ENCODE peak calls at places on chromosomes 1 and 21, in seven cellular contexts. C is foreskin keratinocyte; S is lung; F is HepG2; B is CD8-positive, alpha-beta T cell; Y is psoas muscle; D is neural progenitor cell. K is an unnamed sample.

GRCh38 chr1:19251305-19252196 is at the start of the genes EMC1 and MRTO4:
- DNase-seq in C (peak; percentile 67), S (peak; percentile 85), F (peak; percentile 70), B (peak; percentile 84), Y (peak; percentile 93), D (peak; percentile 93), K (peak; percentile 89)

GRCh38 chr1:54849219-54850081 is 37.5 kb downstream of the DHCR24 start:
- DNase-seq in C (no peak), S (no peak), F (no peak), B (no peak), Y (no peak), D (no peak), K (no peak)

GRCh38 chr1:212161231-212161781 is 123.9 kb upstream of the PPP2R5A start:
- DNase-seq in C (peak; percentile 76), S (no peak), F (no peak), B (no peak), Y (no peak), D (no peak), K (no peak)

GRCh38 chr1:218585565-218586184 is 240.5 kb downstream of the TGFB2 start:
- DNase-seq in C (peak; percentile 55), S (no peak), F (no peak), B (no peak), Y (no peak), D (peak; percentile 88), K (no peak)

GRCh38 chr21:43295016-43295958 is 126.5 kb downstream of the CRYAA start:
- DNase-seq in C (no peak), S (no peak), F (no peak), B (no peak), Y (no peak), D (no peak), K (no peak)

GRCh38 chr1:233972951-233973635 is 68.6 kb downstream of the SLC35F3 start:
- DNase-seq in C (no peak), S (no peak), F (no peak), B (no peak), Y (no peak), D (no peak), K (no peak)

GRCh38 chr1:97332716-97333115 is 588.1 kb downstream of the DPYD start:
- DNase-seq in C (no peak), S (no peak), F (no peak), B (no peak), Y (no peak), D (no peak), K (no peak)

GRCh38 chr1:221742555-221743415 is 896 bp upstream of the DUSP10 start:
- DNase-seq in C (peak; percentile 55), S (peak; percentile 91), F (peak; percentile 54), B (peak; percentile 63), Y (peak; percentile 95), D (peak; percentile 83), K (peak; percentile 81)

GRCh38 chr1:5891736-5892135 is 100.5 kb downstream of the NPHP4 start:
- DNase-seq in C (no peak), S (no peak), F (no peak), B (no peak), Y (peak; percentile 22), D (no peak), K (no peak)

GRCh38 chr1:94193128-94193527 is 44.3 kb downstream of the ARHGAP29 start:
- DNase-seq in C (no peak), S (no peak), F (no peak), B (no peak), Y (no peak), D (no peak), K (no peak)

GRCh38 chr1:109989656-109990653 is 5.4 kb downstream of the AHCYL1 start:
- DNase-seq in C (no peak), S (no peak), F (no peak), B (no peak), Y (no peak), D (no peak), K (no peak)

GRCh38 chr1:22848374-22848773 is 124.3 kb downstream of the LACTBL1 start:
- DNase-seq in C (no peak), S (no peak), F (no peak), B (no peak), Y (no peak), D (no peak), K (no peak)

GRCh38 chr1:89126602-89127001 is 688 bp upstream of the GBP2 start:
- DNase-seq in C (no peak), S (no peak), F (no peak), B (no peak), Y (no peak), D (no peak), K (no peak)

GRCh38 chr21:25953196-25953595 is 217.4 kb downstream of the APP start:
- DNase-seq in C (no peak), S (no peak), F (no peak), B (no peak), Y (no peak), D (no peak), K (no peak)

DNA sequence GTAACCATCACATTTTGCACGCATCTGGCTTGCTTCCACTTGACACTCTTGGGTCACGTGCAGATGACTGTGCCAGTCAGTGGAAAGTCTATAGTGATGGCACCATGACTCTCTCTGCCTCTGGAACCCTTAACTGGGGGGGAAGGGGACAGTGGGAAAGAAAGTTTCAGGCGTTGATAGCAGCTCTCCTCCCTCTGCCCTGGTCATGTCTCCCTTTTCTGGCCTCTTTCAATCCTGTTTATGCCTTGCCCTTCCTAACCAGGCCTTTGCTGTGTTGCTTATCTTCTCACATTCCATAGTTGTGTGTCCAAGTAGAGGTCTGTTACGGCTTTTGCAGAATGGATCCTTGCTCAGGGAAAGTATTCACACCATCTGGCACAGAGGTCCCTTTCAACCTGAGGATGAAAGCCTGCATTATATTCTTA is 93.5 kb downstream of the NRDC start:
- DNase-seq in C (no peak), S (no peak), F (no peak), B (no peak), Y (no peak), D (no peak), K (no peak)
- H3K27ac ChIP-seq in C (no peak overlapping the region), S (no peak overlapping the region), F (no peak overlapping the region), B (no peak overlapping the region), Y (no peak overlapping the region), D (no peak overlapping the region), K (peak overlapping the region; percentile 46)

DNA sequence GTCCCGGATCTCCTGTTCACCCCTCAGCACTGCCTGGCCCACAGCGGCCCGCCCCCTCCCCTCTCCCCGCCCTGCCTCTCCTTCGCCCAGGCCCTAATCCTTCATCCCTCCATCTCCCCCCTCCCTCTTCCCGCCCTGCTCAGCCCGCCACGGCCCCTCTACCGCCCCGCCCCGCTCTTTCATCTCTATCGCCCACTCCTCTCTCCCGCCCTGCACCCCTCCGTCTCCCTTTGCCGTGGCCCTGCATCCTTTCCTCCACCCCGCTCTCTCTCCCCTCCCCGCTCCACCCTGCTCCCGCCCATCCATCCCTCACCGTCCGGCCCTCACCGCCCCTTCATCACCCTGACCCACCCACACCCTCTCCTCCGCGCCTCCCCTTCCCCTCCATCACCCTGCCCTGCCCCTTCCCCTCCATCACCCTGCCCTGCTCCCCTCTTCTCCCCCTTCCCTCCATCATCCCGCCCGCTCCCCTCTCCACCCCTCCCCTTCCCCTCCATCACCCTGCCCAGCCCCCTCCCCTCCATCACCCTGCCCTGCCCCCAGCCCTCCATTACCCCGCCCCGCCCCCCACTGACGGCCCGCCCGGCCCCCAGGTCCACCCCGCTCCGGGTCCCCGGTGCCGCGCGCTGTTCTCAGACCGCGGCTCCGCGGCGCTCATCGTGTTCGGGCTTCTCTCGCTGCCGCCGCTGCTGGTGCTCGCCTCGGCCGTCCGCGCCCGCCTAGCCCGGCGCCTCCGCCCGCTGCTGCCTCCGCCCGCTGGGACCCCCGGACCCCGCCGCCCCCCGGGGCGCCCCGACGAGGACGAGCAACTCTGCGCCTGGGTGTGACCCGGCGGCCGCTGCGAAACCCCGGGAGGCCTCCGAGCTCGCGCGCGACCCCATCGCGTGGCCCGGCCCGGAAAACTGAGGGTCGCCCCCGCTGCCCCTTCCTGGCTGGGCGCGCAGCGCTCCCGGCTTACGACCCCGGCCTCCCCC is 6.2 kb upstream of the ANKRD65 start:
- DNase-seq in C (no peak), S (no peak), F (peak; percentile 35), B (no peak), Y (no peak), D (peak; percentile 93), K (no peak)
- H3K4me1 ChIP-seq in C (peaks cover 10% of the 10 kb centered on the region), S (no peaks in the 10 kb centered on the region), F (peaks cover 55% of the 10 kb centered on the region), B (peaks cover 4% of the 10 kb centered on the region), Y (peaks cover 16% of the 10 kb centered on the region), D (peaks cover 38% of the 10 kb centered on the region), K (peaks cover 28% of the 10 kb centered on the region)

GRCh38 chr1:176241385-176242015 is 34.4 kb upstream of the COP1 start:
- DNase-seq in C (peak; percentile 84), S (no peak), F (no peak), B (no peak), Y (no peak), D (no peak), K (no peak)
- TF ChIP-seq CTCF in C (no peak), S (no peak), F (no peak), B (no peak), Y (no peak), D (no peak), K (no peak)

DNA sequence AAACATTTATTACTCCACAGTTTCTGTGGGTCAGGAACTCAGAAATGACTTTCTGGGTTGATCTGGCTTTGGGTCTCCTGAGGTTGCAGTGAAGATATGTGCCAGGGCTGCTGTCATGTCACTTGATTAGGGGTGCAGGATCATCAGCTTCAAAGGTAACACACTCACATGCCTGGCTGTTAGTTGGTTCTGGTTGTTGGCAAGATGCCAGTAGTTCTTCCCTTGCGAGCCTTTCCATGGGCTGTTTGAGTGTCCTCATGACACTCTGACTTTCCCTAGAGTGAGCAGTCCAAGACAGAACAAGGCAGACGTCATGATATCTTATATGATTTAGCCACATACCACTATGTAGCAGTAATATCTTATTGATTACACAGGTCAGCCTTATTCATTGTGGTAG is 1.8 kb downstream of the SWT1 start:
- DNase-seq in C (no peak), S (no peak), F (no peak), B (no peak), Y (no peak), D (no peak), K (no peak)
- H3K27ac ChIP-seq in C (no peak overlapping the region), S (no peak overlapping the region), F (no peak overlapping the region), B (no peak overlapping the region), Y (no peak overlapping the region), D (no peak overlapping the region), K (no peak overlapping the region)

GRCh38 chr21:34018910-34019309 is 54.5 kb upstream of the MRPS6 start:
- DNase-seq in C (no peak), S (no peak), F (no peak), B (no peak), Y (no peak), D (no peak), K (no peak)
- H3K4me1 ChIP-seq in C (no peaks in the 10 kb centered on the region), S (peaks cover 13% of the 10 kb centered on the region), F (peaks cover 55% of the 10 kb centered on the region), B (peaks cover 36% of the 10 kb centered on the region), Y (no peaks in the 10 kb centered on the region), D (peaks cover 16% of the 10 kb centered on the region), K (peaks cover 53% of the 10 kb centered on the region)

K was measured in heart right ventricle.